ENCODE peak calls at places on chromosomes 5 and 9, in nine cellular contexts. One of them, this sample, is unnamed.

GRCh38 chr5:114782217-114782616 is 387.5 kb downstream of the TRIM36 start:
- DNase-seq in A549: no peak
- DNase-seq in T-cell: no peak
- DNase-seq in cortex of kidney: no peak
- DNase-seq in stimulated activated CD8-positive, alpha-beta memory T cell treated with anti-CD3 and anti-CD28 coated beads, Interleukin-7, amount 100 ng/mL, for 4 hours: no peak
- DNase-seq in NCI-H1417 treated with DMSO at 0.1 percent for 48 hours: no peak
- DNase-seq in COR-L47: no peak
- DNase-seq in progenitor cell of endocrine pancreas: no peak
- DNase-seq in GM04504: no peak
- DNase-seq in this sample: no peak

GRCh38 chr5:43731573-43731972 is 128.6 kb downstream of the NNT start:
- DNase-seq in COR-L47: no peak
- DNase-seq in T-cell: no peak
- DNase-seq in GM04504: no peak
- DNase-seq in NCI-H1417 treated with DMSO at 0.1 percent for 48 hours: no peak
- DNase-seq in progenitor cell of endocrine pancreas: no peak
- DNase-seq in stimulated activated CD8-positive, alpha-beta memory T cell treated with anti-CD3 and anti-CD28 coated beads, Interleukin-7, amount 100 ng/mL, for 4 hours: no peak
- DNase-seq in cortex of kidney: no peak
- DNase-seq in A549: no peak
- DNase-seq in this sample: no peak

GRCh38 chr5:169300468-169301385 is at the start of gene SLIT3:
- DNase-seq in A549: peak
- DNase-seq in COR-L47: no peak
- DNase-seq in stimulated activated CD8-positive, alpha-beta memory T cell treated with anti-CD3 and anti-CD28 coated beads, Interleukin-7, amount 100 ng/mL, for 4 hours: no peak
- DNase-seq in NCI-H1417 treated with DMSO at 0.1 percent for 48 hours: no peak
- DNase-seq in T-cell: no peak
- DNase-seq in GM04504: peak
- DNase-seq in cortex of kidney: no peak
- DNase-seq in progenitor cell of endocrine pancreas: peak
- DNase-seq in this sample: no peak

GRCh38 chr5:28110756-28111155 is 1072.4 kb upstream of the CDH9 start:
- DNase-seq in T-cell: no peak
- DNase-seq in A549: no peak
- DNase-seq in COR-L47: no peak
- DNase-seq in cortex of kidney: no peak
- DNase-seq in NCI-H1417 treated with DMSO at 0.1 percent for 48 hours: no peak
- DNase-seq in GM04504: no peak
- DNase-seq in stimulated activated CD8-positive, alpha-beta memory T cell treated with anti-CD3 and anti-CD28 coated beads, Interleukin-7, amount 100 ng/mL, for 4 hours: no peak
- DNase-seq in progenitor cell of endocrine pancreas: no peak
- DNase-seq in this sample: no peak

GRCh38 chr5:6708814-6709213 is 4.4 kb upstream of the TENT4A start:
- DNase-seq in NCI-H1417 treated with DMSO at 0.1 percent for 48 hours: no peak
- DNase-seq in GM04504: no peak
- DNase-seq in T-cell: no peak
- DNase-seq in A549: no peak
- DNase-seq in COR-L47: no peak
- DNase-seq in stimulated activated CD8-positive, alpha-beta memory T cell treated with anti-CD3 and anti-CD28 coated beads, Interleukin-7, amount 100 ng/mL, for 4 hours: no peak
- DNase-seq in progenitor cell of endocrine pancreas: no peak
- DNase-seq in cortex of kidney: no peak
- DNase-seq in this sample: no peak

GRCh38 chr5:150498501-150498900 is 9.4 kb upstream of the NDST1 start:
- DNase-seq in T-cell: no peak
- DNase-seq in A549: no peak
- DNase-seq in cortex of kidney: no peak
- DNase-seq in stimulated activated CD8-positive, alpha-beta memory T cell treated with anti-CD3 and anti-CD28 coated beads, Interleukin-7, amount 100 ng/mL, for 4 hours: no peak
- DNase-seq in progenitor cell of endocrine pancreas: no peak
- DNase-seq in COR-L47: no peak
- DNase-seq in NCI-H1417 treated with DMSO at 0.1 percent for 48 hours: no peak
- DNase-seq in GM04504: no peak
- DNase-seq in this sample: no peak

GRCh38 chr5:93675458-93676450 is 65.6 kb downstream of the POU5F2 start:
- DNase-seq in A549: no peak
- DNase-seq in NCI-H1417 treated with DMSO at 0.1 percent for 48 hours: peak
- DNase-seq in GM04504: no peak
- DNase-seq in progenitor cell of endocrine pancreas: no peak
- DNase-seq in stimulated activated CD8-positive, alpha-beta memory T cell treated with anti-CD3 and anti-CD28 coated beads, Interleukin-7, amount 100 ng/mL, for 4 hours: no peak
- DNase-seq in COR-L47: peak
- DNase-seq in T-cell: no peak
- DNase-seq in cortex of kidney: no peak
- DNase-seq in this sample: no peak

GRCh38 chr5:132134384-132134783 is 60.8 kb downstream of the CSF2 start:
- DNase-seq in COR-L47: no peak
- DNase-seq in progenitor cell of endocrine pancreas: no peak
- DNase-seq in A549: peak
- DNase-seq in stimulated activated CD8-positive, alpha-beta memory T cell treated with anti-CD3 and anti-CD28 coated beads, Interleukin-7, amount 100 ng/mL, for 4 hours: no peak
- DNase-seq in T-cell: no peak
- DNase-seq in NCI-H1417 treated with DMSO at 0.1 percent for 48 hours: no peak
- DNase-seq in GM04504: no peak
- DNase-seq in cortex of kidney: no peak
- DNase-seq in this sample: no peak

GRCh38 chr9:137326436-137327060 is 24.5 kb upstream of the NRARP start:
- DNase-seq in NCI-H1417 treated with DMSO at 0.1 percent for 48 hours: no peak
- DNase-seq in GM04504: no peak
- DNase-seq in T-cell: no peak
- DNase-seq in COR-L47: no peak
- DNase-seq in A549: no peak
- DNase-seq in stimulated activated CD8-positive, alpha-beta memory T cell treated with anti-CD3 and anti-CD28 coated beads, Interleukin-7, amount 100 ng/mL, for 4 hours: no peak
- DNase-seq in progenitor cell of endocrine pancreas: no peak
- DNase-seq in cortex of kidney: no peak
- DNase-seq in this sample: no peak

GRCh38 chr9:4080889-4081548 is 218.8 kb downstream of the GLIS3 start:
- DNase-seq in NCI-H1417 treated with DMSO at 0.1 percent for 48 hours: no peak
- DNase-seq in cortex of kidney: no peak
- DNase-seq in progenitor cell of endocrine pancreas: no peak
- DNase-seq in A549: peak
- DNase-seq in stimulated activated CD8-positive, alpha-beta memory T cell treated with anti-CD3 and anti-CD28 coated beads, Interleukin-7, amount 100 ng/mL, for 4 hours: no peak
- DNase-seq in T-cell: no peak
- DNase-seq in COR-L47: no peak
- DNase-seq in GM04504: no peak
- DNase-seq in this sample: peak

GRCh38 chr9:113536483-113537226 is 73.1 kb downstream of the RGS3 start:
- DNase-seq in GM04504: no peak
- DNase-seq in stimulated activated CD8-positive, alpha-beta memory T cell treated with anti-CD3 and anti-CD28 coated beads, Interleukin-7, amount 100 ng/mL, for 4 hours: no peak
- DNase-seq in cortex of kidney: no peak
- DNase-seq in progenitor cell of endocrine pancreas: no peak
- DNase-seq in T-cell: no peak
- DNase-seq in NCI-H1417 treated with DMSO at 0.1 percent for 48 hours: no peak
- DNase-seq in A549: no peak
- DNase-seq in COR-L47: no peak
- DNase-seq in this sample: no peak

GRCh38 chr5:41334758-41335157 is 121.4 kb upstream of the C6 start:
- DNase-seq in progenitor cell of endocrine pancreas: no peak
- DNase-seq in COR-L47: no peak
- DNase-seq in NCI-H1417 treated with DMSO at 0.1 percent for 48 hours: no peak
- DNase-seq in stimulated activated CD8-positive, alpha-beta memory T cell treated with anti-CD3 and anti-CD28 coated beads, Interleukin-7, amount 100 ng/mL, for 4 hours: no peak
- DNase-seq in T-cell: no peak
- DNase-seq in GM04504: no peak
- DNase-seq in A549: no peak
- DNase-seq in cortex of kidney: no peak
- DNase-seq in this sample: no peak

GRCh38 chr9:90029996-90030395 is 425.2 kb downstream of the GADD45G start:
- DNase-seq in COR-L47: no peak
- DNase-seq in stimulated activated CD8-positive, alpha-beta memory T cell treated with anti-CD3 and anti-CD28 coated beads, Interleukin-7, amount 100 ng/mL, for 4 hours: no peak
- DNase-seq in cortex of kidney: no peak
- DNase-seq in T-cell: no peak
- DNase-seq in A549: peak
- DNase-seq in NCI-H1417 treated with DMSO at 0.1 percent for 48 hours: no peak
- DNase-seq in progenitor cell of endocrine pancreas: no peak
- DNase-seq in GM04504: no peak
- DNase-seq in this sample: no peak

GRCh38 chr5:149550608-149551226 is 522 bp downstream of the CSNK1A1 start:
- DNase-seq in NCI-H1417 treated with DMSO at 0.1 percent for 48 hours: no peak
- DNase-seq in A549: no peak
- DNase-seq in stimulated activated CD8-positive, alpha-beta memory T cell treated with anti-CD3 and anti-CD28 coated beads, Interleukin-7, amount 100 ng/mL, for 4 hours: no peak
- DNase-seq in cortex of kidney: no peak
- DNase-seq in GM04504: no peak
- DNase-seq in COR-L47: no peak
- DNase-seq in progenitor cell of endocrine pancreas: no peak
- DNase-seq in T-cell: no peak
- DNase-seq in this sample: no peak

GRCh38 chr5:96527826-96528225 is 94.8 kb upstream of the PCSK1 start:
- DNase-seq in T-cell: no peak
- DNase-seq in A549: no peak
- DNase-seq in stimulated activated CD8-positive, alpha-beta memory T cell treated with anti-CD3 and anti-CD28 coated beads, Interleukin-7, amount 100 ng/mL, for 4 hours: no peak
- DNase-seq in COR-L47: peak
- DNase-seq in cortex of kidney: no peak
- DNase-seq in progenitor cell of endocrine pancreas: no peak
- DNase-seq in GM04504: no peak
- DNase-seq in NCI-H1417 treated with DMSO at 0.1 percent for 48 hours: no peak
- DNase-seq in this sample: no peak

GRCh38 chr5:139657363-139658321 is 9.5 kb downstream of the CXXC5 start:
- DNase-seq in COR-L47: no peak
- DNase-seq in stimulated activated CD8-positive, alpha-beta memory T cell treated with anti-CD3 and anti-CD28 coated beads, Interleukin-7, amount 100 ng/mL, for 4 hours: no peak
- DNase-seq in cortex of kidney: no peak
- DNase-seq in GM04504: no peak
- DNase-seq in T-cell: no peak
- DNase-seq in progenitor cell of endocrine pancreas: no peak
- DNase-seq in A549: no peak
- DNase-seq in NCI-H1417 treated with DMSO at 0.1 percent for 48 hours: no peak
- DNase-seq in this sample: no peak

GRCh38 chr5:67577424-67577823 is 380.8 kb upstream of the CD180 start:
- DNase-seq in COR-L47: peak
- DNase-seq in stimulated activated CD8-positive, alpha-beta memory T cell treated with anti-CD3 and anti-CD28 coated beads, Interleukin-7, amount 100 ng/mL, for 4 hours: no peak
- DNase-seq in GM04504: no peak
- DNase-seq in T-cell: no peak
- DNase-seq in cortex of kidney: no peak
- DNase-seq in NCI-H1417 treated with DMSO at 0.1 percent for 48 hours: peak
- DNase-seq in progenitor cell of endocrine pancreas: no peak
- DNase-seq in A549: no peak
- DNase-seq in this sample: peak

GRCh38 chr9:9998491-9999287 is 614.1 kb downstream of the PTPRD start:
- DNase-seq in GM04504: no peak
- DNase-seq in T-cell: no peak
- DNase-seq in COR-L47: peak
- DNase-seq in NCI-H1417 treated with DMSO at 0.1 percent for 48 hours: no peak
- DNase-seq in A549: peak
- DNase-seq in cortex of kidney: no peak
- DNase-seq in stimulated activated CD8-positive, alpha-beta memory T cell treated with anti-CD3 and anti-CD28 coated beads, Interleukin-7, amount 100 ng/mL, for 4 hours: no peak
- DNase-seq in progenitor cell of endocrine pancreas: no peak
- DNase-seq in this sample: no peak

GRCh38 chr9:125370786-125371185 is 109.2 kb downstream of the GAPVD1 start:
- DNase-seq in T-cell: no peak
- DNase-seq in GM04504: no peak
- DNase-seq in A549: no peak
- DNase-seq in COR-L47: no peak
- DNase-seq in stimulated activated CD8-positive, alpha-beta memory T cell treated with anti-CD3 and anti-CD28 coated beads, Interleukin-7, amount 100 ng/mL, for 4 hours: no peak
- DNase-seq in progenitor cell of endocrine pancreas: no peak
- DNase-seq in NCI-H1417 treated with DMSO at 0.1 percent for 48 hours: no peak
- DNase-seq in cortex of kidney: no peak
- DNase-seq in this sample: no peak

GRCh38 chr5:64690104-64690416 is 243 bp upstream of the SHISAL2B start:
- DNase-seq in progenitor cell of endocrine pancreas: no peak
- DNase-seq in T-cell: no peak
- DNase-seq in COR-L47: no peak
- DNase-seq in cortex of kidney: no peak
- DNase-seq in stimulated activated CD8-positive, alpha-beta memory T cell treated with anti-CD3 and anti-CD28 coated beads, Interleukin-7, amount 100 ng/mL, for 4 hours: no peak
- DNase-seq in NCI-H1417 treated with DMSO at 0.1 percent for 48 hours: no peak
- DNase-seq in GM04504: no peak
- DNase-seq in A549: no peak
- DNase-seq in this sample: no peak

GRCh38 chr5:134252671-134253070 is 26.8 kb upstream of the PPP2CA start:
- DNase-seq in progenitor cell of endocrine pancreas: no peak
- DNase-seq in T-cell: no peak
- DNase-seq in cortex of kidney: no peak
- DNase-seq in A549: peak
- DNase-seq in stimulated activated CD8-positive, alpha-beta memory T cell treated with anti-CD3 and anti-CD28 coated beads, Interleukin-7, amount 100 ng/mL, for 4 hours: no peak
- DNase-seq in COR-L47: no peak
- DNase-seq in NCI-H1417 treated with DMSO at 0.1 percent for 48 hours: no peak
- DNase-seq in GM04504: no peak
- DNase-seq in this sample: no peak

GRCh38 chr5:135269828-135270545 is 129.0 kb downstream of the MACROH2A1 start:
- DNase-seq in GM04504: peak
- DNase-seq in COR-L47: no peak
- DNase-seq in A549: no peak
- DNase-seq in stimulated activated CD8-positive, alpha-beta memory T cell treated with anti-CD3 and anti-CD28 coated beads, Interleukin-7, amount 100 ng/mL, for 4 hours: no peak
- DNase-seq in progenitor cell of endocrine pancreas: no peak
- DNase-seq in T-cell: no peak
- DNase-seq in NCI-H1417 treated with DMSO at 0.1 percent for 48 hours: no peak
- DNase-seq in cortex of kidney: no peak
- DNase-seq in this sample: no peak

GRCh38 chr5:136457390-136458094 is 92.2 kb upstream of the TRPC7 start:
- DNase-seq in A549: no peak
- DNase-seq in progenitor cell of endocrine pancreas: no peak
- DNase-seq in T-cell: no peak
- DNase-seq in COR-L47: peak
- DNase-seq in GM04504: no peak
- DNase-seq in cortex of kidney: no peak
- DNase-seq in stimulated activated CD8-positive, alpha-beta memory T cell treated with anti-CD3 and anti-CD28 coated beads, Interleukin-7, amount 100 ng/mL, for 4 hours: no peak
- DNase-seq in NCI-H1417 treated with DMSO at 0.1 percent for 48 hours: no peak
- DNase-seq in this sample: peak

GRCh38 chr5:59035681-59036080 is 452.8 kb downstream of the RAB3C start:
- DNase-seq in stimulated activated CD8-positive, alpha-beta memory T cell treated with anti-CD3 and anti-CD28 coated beads, Interleukin-7, amount 100 ng/mL, for 4 hours: no peak
- DNase-seq in cortex of kidney: no peak
- DNase-seq in A549: no peak
- DNase-seq in NCI-H1417 treated with DMSO at 0.1 percent for 48 hours: no peak
- DNase-seq in COR-L47: no peak
- DNase-seq in T-cell: no peak
- DNase-seq in progenitor cell of endocrine pancreas: no peak
- DNase-seq in GM04504: no peak
- DNase-seq in this sample: no peak

GRCh38 chr9:35658144-35658893 is at the start of gene CCDC107:
- DNase-seq in COR-L47: peak
- DNase-seq in GM04504: no peak
- DNase-seq in stimulated activated CD8-positive, alpha-beta memory T cell treated with anti-CD3 and anti-CD28 coated beads, Interleukin-7, amount 100 ng/mL, for 4 hours: peak
- DNase-seq in NCI-H1417 treated with DMSO at 0.1 percent for 48 hours: peak
- DNase-seq in progenitor cell of endocrine pancreas: peak
- DNase-seq in cortex of kidney: no peak
- DNase-seq in A549: peak
- DNase-seq in T-cell: peak
- DNase-seq in this sample: peak

GRCh38 chr9:93670208-93671029 is 94.0 kb downstream of the PHF2 start:
- DNase-seq in progenitor cell of endocrine pancreas: peak
- DNase-seq in cortex of kidney: no peak
- DNase-seq in GM04504: no peak
- DNase-seq in A549: no peak
- DNase-seq in COR-L47: no peak
- DNase-seq in NCI-H1417 treated with DMSO at 0.1 percent for 48 hours: no peak
- DNase-seq in T-cell: no peak
- DNase-seq in stimulated activated CD8-positive, alpha-beta memory T cell treated with anti-CD3 and anti-CD28 coated beads, Interleukin-7, amount 100 ng/mL, for 4 hours: no peak
- DNase-seq in this sample: no peak

GRCh38 chr9:6910497-6910896 is 152.7 kb downstream of the KDM4C start:
- DNase-seq in NCI-H1417 treated with DMSO at 0.1 percent for 48 hours: no peak
- DNase-seq in GM04504: no peak
- DNase-seq in COR-L47: no peak
- DNase-seq in A549: no peak
- DNase-seq in progenitor cell of endocrine pancreas: no peak
- DNase-seq in cortex of kidney: no peak
- DNase-seq in T-cell: no peak
- DNase-seq in stimulated activated CD8-positive, alpha-beta memory T cell treated with anti-CD3 and anti-CD28 coated beads, Interleukin-7, amount 100 ng/mL, for 4 hours: no peak
- DNase-seq in this sample: no peak

GRCh38 chr5:79831910-79832309 is 142.3 kb downstream of the CMYA5 start:
- DNase-seq in cortex of kidney: no peak
- DNase-seq in NCI-H1417 treated with DMSO at 0.1 percent for 48 hours: no peak
- DNase-seq in GM04504: no peak
- DNase-seq in T-cell: no peak
- DNase-seq in stimulated activated CD8-positive, alpha-beta memory T cell treated with anti-CD3 and anti-CD28 coated beads, Interleukin-7, amount 100 ng/mL, for 4 hours: no peak
- DNase-seq in progenitor cell of endocrine pancreas: no peak
- DNase-seq in COR-L47: no peak
- DNase-seq in A549: no peak
- DNase-seq in this sample: no peak

GRCh38 chr9:19552282-19552681 is 143.5 kb downstream of the ACER2 start:
- DNase-seq in GM04504: no peak
- DNase-seq in NCI-H1417 treated with DMSO at 0.1 percent for 48 hours: no peak
- DNase-seq in COR-L47: peak
- DNase-seq in cortex of kidney: no peak
- DNase-seq in progenitor cell of endocrine pancreas: no peak
- DNase-seq in stimulated activated CD8-positive, alpha-beta memory T cell treated with anti-CD3 and anti-CD28 coated beads, Interleukin-7, amount 100 ng/mL, for 4 hours: no peak
- DNase-seq in A549: no peak
- DNase-seq in T-cell: no peak
- DNase-seq in this sample: no peak

GRCh38 chr9:20732118-20732517 is 48.1 kb downstream of the FOCAD start:
- DNase-seq in T-cell: no peak
- DNase-seq in A549: peak
- DNase-seq in cortex of kidney: no peak
- DNase-seq in stimulated activated CD8-positive, alpha-beta memory T cell treated with anti-CD3 and anti-CD28 coated beads, Interleukin-7, amount 100 ng/mL, for 4 hours: no peak
- DNase-seq in progenitor cell of endocrine pancreas: no peak
- DNase-seq in COR-L47: no peak
- DNase-seq in NCI-H1417 treated with DMSO at 0.1 percent for 48 hours: no peak
- DNase-seq in GM04504: no peak
- DNase-seq in this sample: no peak

GRCh38 chr9:113369583-113370140 is 7.1 kb downstream of the HDHD3 start:
- DNase-seq in COR-L47: no peak
- DNase-seq in progenitor cell of endocrine pancreas: no peak
- DNase-seq in NCI-H1417 treated with DMSO at 0.1 percent for 48 hours: no peak
- DNase-seq in cortex of kidney: no peak
- DNase-seq in T-cell: no peak
- DNase-seq in GM04504: no peak
- DNase-seq in stimulated activated CD8-positive, alpha-beta memory T cell treated with anti-CD3 and anti-CD28 coated beads, Interleukin-7, amount 100 ng/mL, for 4 hours: no peak
- DNase-seq in A549: no peak
- DNase-seq in this sample: no peak

This sample was measured in NCI-H2227 treated with DMSO at 0.1 percent for 48 hours.